ENCODE peak calls at places on chromosome 16, in eight cellular contexts. K is ureter; J is HFFc6; C is NB4; M is NCI-H774; N is heart right ventricle; S is T follicular helper cell; P is stimulated activated effector memory CD8-positive, alpha-beta T cell treated with anti-CD3 and anti-CD28 coated beads, Interleukin-12 subunit alpha, Interleukin-12 subunit beta, amount 100 ng/mL, for 72 hours. Q is an unnamed sample.
A peak's percentile ranks its signal among the peaks of the same experiment; 100 is the strongest.

GRCh38 chr16:56422896-56423441 is 2.4 kb downstream of the AMFR start:
- DNase-seq in K (no peak), P (no peak), C (no peak), M (no peak), J (no peak), S (no peak), N (no peak), Q (no peak)

GRCh38 chr16:75416904-75417565 is 16.3 kb downstream of the CFDP1 start:
- DNase-seq in C (no peak), J (no peak), K (no peak), P (no peak), N (no peak), M (no peak), S (no peak), Q (no peak)

GRCh38 chr16:58378401-58378800 is 13.9 kb upstream of the GINS3 start:
- DNase-seq in C (no peak), N (no peak), J (no peak), M (no peak), K (no peak), S (no peak), P (no peak), Q (peak; percentile 58)

GRCh38 chr16:2147981-2148671 is at the start of gene RAB26:
- DNase-seq in C (peak; percentile 81), N (peak; percentile 84), P (no peak), J (no peak), S (peak; percentile 48), M (peak; percentile 73), K (peak; percentile 90), Q (peak; percentile 82)

GRCh38 chr16:68762996-68763756 is 26.1 kb downstream of the CDH1 start:
- DNase-seq in N (no peak), K (no peak), C (no peak), P (no peak), J (peak; percentile 26), S (no peak), M (no peak), Q (no peak)

GRCh38 chr16:54318941-54319340 is 32.4 kb upstream of the IRX3 start:
- DNase-seq in N (no peak), K (no peak), P (no peak), C (no peak), M (no peak), J (peak; percentile 47), S (no peak), Q (peak; percentile 25)

GRCh38 chr16:3854740-3855139 is 25.8 kb downstream of the CREBBP start:
- DNase-seq in M (no peak), S (no peak), N (no peak), P (no peak), J (no peak), C (peak; percentile 67), K (no peak), Q (no peak)

GRCh38 chr16:66262253-66263167 is 104.0 kb upstream of the CDH5 start:
- DNase-seq in P (no peak), C (no peak), M (no peak), N (no peak), S (no peak), K (no peak), J (peak; percentile 2), Q (no peak)

GRCh38 chr16:81238296-81239011 is at the start of gene BCO1:
- DNase-seq in J (peak; percentile 40), K (no peak), C (no peak), S (no peak), M (no peak), P (no peak), N (no peak), Q (peak; percentile 76)

GRCh38 chr16:3904875-3905274 is 24.4 kb upstream of the CREBBP start:
- DNase-seq in C (no peak), K (no peak), S (no peak), J (no peak), N (no peak), M (no peak), P (no peak), Q (no peak)

GRCh38 chr16:87931504-87931903 is 4.8 kb downstream of the CA5A start:
- DNase-seq in K (no peak), S (no peak), C (peak; percentile 89), N (no peak), J (no peak), P (no peak), M (no peak), Q (peak; percentile 80)

GRCh38 chr16:65121870-65122723 is at the start of gene CDH11:
- DNase-seq in P (no peak), C (no peak), M (no peak), J (peak; percentile 81), K (peak; percentile 68), S (no peak), N (peak; percentile 53), Q (no peak)